ENCODE peak calls at places on chromosome 17, in six cellular contexts. G is OCI-LY7, E is fibroblast of lung, V is H9, P is Karpas-422, O is neuronal stem cell. W is an unnamed sample.

GRCh38 chr17:3848229-3848628 is 2.2 kb upstream of the NCBP3 start:
- DNase-seq in P (no peak), E (no peak), G (no peak), O (no peak), V (no peak), W (peak; percentile 21)

GRCh38 chr17:78301821-78302213 is 58.1 kb downstream of the SOCS3 start:
- DNase-seq in V (no peak), E (no peak), G (no peak), P (no peak), O (no peak), W (peak; percentile 31)

GRCh38 chr17:49069585-49070273 is 62.8 kb upstream of the B4GALNT2 start:
- DNase-seq in G (no peak), E (peak; percentile 33), V (no peak), P (no peak), O (no peak), W (no peak)

GRCh38 chr17:82835766-82836512 is 3.9 kb downstream of the ZNF750 start:
- DNase-seq in V (no peak), G (no peak), E (no peak), P (no peak), O (no peak), W (no peak)

GRCh38 chr17:41893384-41893783 is 25.4 kb downstream of the ACLY start:
- DNase-seq in P (no peak), E (no peak), V (no peak), O (no peak), G (no peak), W (no peak)

GRCh38 chr17:67671492-67671891 is 46.2 kb upstream of the NOL11 start:
- DNase-seq in O (no peak), G (no peak), P (no peak), E (peak; percentile 11), V (no peak), W (no peak)

GRCh38 chr17:74427048-74427762 is 4.7 kb upstream of the GPRC5C start:
- DNase-seq in G (no peak), E (no peak), V (peak; percentile 52), P (no peak), O (no peak), W (peak; percentile 49)

GRCh38 chr17:31510273-31511175 is 119.0 kb downstream of the RAB11FIP4 start:
- DNase-seq in E (peak; percentile 17), P (no peak), O (no peak), V (no peak), G (no peak), W (peak; percentile 87)

GRCh38 chr17:17751996-17752821 is 71.0 kb downstream of the RAI1 start:
- DNase-seq in E (peak; percentile 93), P (peak; percentile 98), O (peak; percentile 95), V (peak; percentile 100), G (peak; percentile 96), W (peak; percentile 100)

GRCh38 chr17:47946929-47947397 is 5.6 kb downstream of the PNPO start:
- DNase-seq in E (peak; percentile 77), O (peak; percentile 56), G (peak; percentile 71), V (peak; percentile 91), P (peak; percentile 92), W (peak; percentile 97)

GRCh38 chr17:65099941-65100315 is 37.2 kb upstream of the RGS9 start:
- DNase-seq in V (peak; percentile 51), P (peak; percentile 80), G (peak; percentile 55), O (no peak), E (peak; percentile 86), W (peak; percentile 94)

GRCh38 chr17:63956296-63956920 is 16.3 kb downstream of the SCN4A start:
- DNase-seq in E (peak; percentile 44), V (no peak), P (no peak), G (no peak), O (no peak), W (peak; percentile 94)

GRCh38 chr17:65660947-65661346 is 99.5 kb upstream of the AXIN2 start:
- DNase-seq in P (no peak), G (no peak), V (no peak), E (peak; percentile 57), O (no peak), W (peak; percentile 42)

GRCh38 chr17:48571024-48571818 is 6.9 kb downstream of the HOXB4 start:
- DNase-seq in P (no peak), O (no peak), V (peak; percentile 65), E (peak; percentile 48), G (no peak), W (no peak)

GRCh38 chr17:37676115-37676925 is 33.1 kb upstream of the DDX52 start:
- DNase-seq in G (peak; percentile 4), O (no peak), P (no peak), V (no peak), E (peak; percentile 12), W (peak; percentile 36)

GRCh38 chr17:62626719-62627218 is 701 bp upstream of the MRC2 start:
- DNase-seq in V (peak; percentile 92), P (no peak), O (peak; percentile 70), E (peak; percentile 82), G (no peak), W (peak; percentile 95)

GRCh38 chr17:67283727-67284516 is 38.9 kb upstream of the HELZ start:
- DNase-seq in G (no peak), P (no peak), E (no peak), V (no peak), O (no peak), W (no peak)

GRCh38 chr17:45686250-45686649 is 97.9 kb upstream of the CRHR1 start:
- DNase-seq in E (no peak), P (no peak), V (no peak), O (no peak), G (no peak), W (no peak)

GRCh38 chr17:3916013-3916696 is at the start of gene P2RX1:
- DNase-seq in G (peak; percentile 43), V (no peak), E (no peak), P (no peak), O (no peak), W (peak; percentile 81)

GRCh38 chr17:20935740-20936139 is 107.1 kb downstream of the USP22 start:
- DNase-seq in G (no peak), V (no peak), E (peak; percentile 84), O (no peak), P (no peak), W (no peak)

GRCh38 chr17:48894886-48895285 is 2.3 kb downstream of the ATP5MC1 start:
- DNase-seq in O (no peak), G (no peak), P (peak; percentile 32), V (no peak), E (no peak), W (no peak)

GRCh38 chr17:16872836-16873653 is 98.9 kb downstream of the TNFRSF13B start:
- DNase-seq in E (no peak), V (peak; percentile 83), O (peak; percentile 35), P (peak; percentile 82), G (peak; percentile 54), W (peak; percentile 93)

GRCh38 chr17:36937001-36937960 is at the start of gene LHX1:
- DNase-seq in O (no peak), E (no peak), G (no peak), P (no peak), V (peak; percentile 70), W (peak; percentile 73)

GRCh38 chr17:61205931-61206330 is 193.7 kb upstream of the TBX2 start:
- DNase-seq in P (no peak), V (no peak), G (no peak), O (no peak), E (peak; percentile 70), W (no peak)

GRCh38 chr17:74568116-74568873 is 986 bp upstream of the CD300H start:
- DNase-seq in G (no peak), E (peak; percentile 83), V (no peak), P (no peak), O (no peak), W (no peak)

GRCh38 chr17:20975566-20975965 is 67.2 kb downstream of the USP22 start:
- DNase-seq in O (no peak), G (no peak), V (no peak), P (no peak), E (no peak), W (no peak)

GRCh38 chr17:35245196-35245486 is 2.3 kb downstream of the SLFN5 start:
- DNase-seq in E (peak; percentile 91), O (no peak), P (no peak), V (no peak), G (no peak), W (peak; percentile 97)

GRCh38 chr17:41627316-41628072 is 3.1 kb upstream of the KRT17 start:
- DNase-seq in O (no peak), E (no peak), V (peak; percentile 73), G (no peak), P (no peak), W (peak; percentile 67)

GRCh38 chr17:30095507-30096244 is 20.9 kb upstream of the NSRP1 start:
- DNase-seq in P (peak; percentile 74), V (peak; percentile 41), O (peak; percentile 44), G (peak; percentile 55), E (peak; percentile 80), W (peak; percentile 53)

GRCh38 chr17:83064732-83065659 is 14.4 kb upstream of the METRNL start:
- DNase-seq in E (no peak), G (no peak), O (no peak), P (no peak), V (peak; percentile 27), W (peak; percentile 85)

GRCh38 chr17:65177901-65178300 is 40.7 kb downstream of the RGS9 start:
- DNase-seq in G (peak; percentile 21), P (no peak), O (no peak), E (peak; percentile 69), V (no peak), W (peak; percentile 87)

DNA sequence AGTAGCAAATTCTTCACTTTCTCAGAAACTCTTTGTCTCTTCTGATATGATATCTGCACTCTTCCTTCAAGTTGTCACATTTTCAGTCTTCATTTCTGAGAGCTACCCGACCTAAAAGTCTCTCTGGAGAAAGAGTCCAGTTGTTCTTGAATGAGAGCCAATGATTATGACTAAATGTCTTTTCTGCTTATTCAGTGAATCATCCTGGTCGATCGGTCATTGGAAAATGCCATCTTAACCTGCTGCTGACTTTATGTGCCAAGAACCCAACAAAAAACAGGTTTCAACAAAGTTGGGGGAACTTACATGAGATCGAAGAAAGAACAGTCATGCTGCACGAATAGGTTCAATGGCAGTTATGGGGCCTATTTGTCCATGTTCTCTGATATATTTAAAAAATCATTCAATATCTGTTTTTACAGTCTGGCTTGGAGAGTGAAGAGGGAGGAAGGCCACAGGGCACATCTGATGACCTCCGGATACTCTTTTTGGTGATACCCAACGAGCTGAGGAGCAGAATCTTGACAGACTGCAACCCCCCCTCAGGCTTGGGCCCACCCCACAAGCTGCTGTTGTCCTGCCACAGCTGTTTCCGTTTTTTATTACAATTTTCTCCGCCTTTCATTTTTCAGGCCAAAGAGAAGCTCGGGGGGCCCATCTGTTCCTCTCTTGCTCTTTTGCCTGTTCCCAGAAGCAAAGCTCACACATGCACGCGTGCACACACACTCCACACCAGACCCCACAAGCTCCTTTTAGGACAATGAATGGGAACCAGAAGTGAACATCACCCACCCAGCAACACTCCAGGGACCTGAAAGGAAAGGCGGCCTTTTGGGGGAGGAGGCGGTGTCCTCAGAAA is 16.1 kb downstream of the SOX9 start:
- DNase-seq in E (peak; percentile 87), G (no peak), P (no peak), V (no peak), O (no peak), W (no peak)
- H2AFZ ChIP-seq in E (no peak overlapping the region), G (no peak overlapping the region), P (no peak overlapping the region), V (no peak overlapping the region), O (no peak overlapping the region), W (no peak overlapping the region)

GRCh38 chr17:79820959-79821330 is 18.3 kb downstream of the CBX4 start:
- DNase-seq in O (no peak), P (no peak), E (no peak), V (no peak), G (no peak), W (no peak)
- H2AFZ ChIP-seq in O (no peak overlapping the region), P (no peak overlapping the region), E (no peak overlapping the region), V (no peak overlapping the region), G (no peak overlapping the region), W (no peak overlapping the region)

GRCh38 chr17:81034168-81034777 is 678 bp upstream of the BAIAP2 start:
- DNase-seq in G (no peak), V (peak; percentile 64), O (no peak), P (no peak), E (no peak), W (peak; percentile 91)
- H2AFZ ChIP-seq in G (no peak overlapping the region), V (no peak overlapping the region), O (peak overlapping the region; percentile 83), P (no peak overlapping the region), E (peak overlapping the region; percentile 33), W (peak overlapping the region; percentile 78)

GRCh38 chr17:7323731-7324437 is 5.3 kb downstream of the NEURL4 start:
- DNase-seq in V (peak; percentile 90), E (no peak), O (no peak), G (peak; percentile 45), P (peak; percentile 73), W (peak; percentile 98)
- H2AFZ ChIP-seq in V (no peak overlapping the region), E (no peak overlapping the region), O (no peak overlapping the region), G (no peak overlapping the region), P (no peak overlapping the region), W (no peak overlapping the region)